ENCODE peak calls at places on chromosomes 2 and 18, in nine cellular contexts. Y, H, Q, I, J, K, T, O and U are unnamed samples. For H3K36me3, the result is how much of the 10 kb centered on the place peaks cover.

GRCh38 chr2:120699292-120699691 is 36.4 kb upstream of the GLI2 start:
- DNase-seq in Y (no peak), H (no peak), Q (no peak), I (no peak), J (no peak), K (no peak), T (no peak), O (no peak), U (no peak)

GRCh38 chr2:105796791-105797190 is 52.1 kb downstream of the NCK2 start:
- DNase-seq in Y (no peak), H (no peak), Q (no peak), I (no peak), J (no peak), K (no peak), T (no peak), O (no peak), U (no peak)

GRCh38 chr2:11945139-11946126 is 199.0 kb downstream of the LPIN1 start:
- DNase-seq in Y (no peak), H (no peak), Q (no peak), I (no peak), J (no peak), K (no peak), T (no peak), O (no peak), U (no peak)

GRCh38 chr2:238899386-238899785 is 51.5 kb downstream of the TWIST2 start:
- DNase-seq in Y (no peak), H (peak), Q (no peak), I (no peak), J (no peak), K (no peak), T (peak), O (no peak), U (no peak)

GRCh38 chr2:189147989-189148388 is 31.6 kb downstream of the COL5A2 start:
- DNase-seq in Y (no peak), H (no peak), Q (no peak), I (no peak), J (no peak), K (no peak), T (no peak), O (no peak), U (no peak)

GRCh38 chr2:28300921-28301341 is 91.7 kb upstream of the FOSL2 start:
- DNase-seq in Y (no peak), H (no peak), Q (no peak), I (no peak), J (no peak), K (no peak), T (no peak), O (no peak), U (no peak)

GRCh38 chr2:85588218-85589044 is 4.2 kb downstream of the VAMP5 start:
- DNase-seq in Y (no peak), H (no peak), Q (no peak), I (no peak), J (no peak), K (no peak), T (no peak), O (no peak), U (no peak)

GRCh38 chr2:151766421-151767153 is 32.3 kb upstream of the NEB start:
- DNase-seq in Y (no peak), H (no peak), Q (no peak), I (peak), J (no peak), K (no peak), T (peak), O (no peak), U (no peak)

GRCh38 chr2:153645640-153646039 is 167.1 kb upstream of the RPRM start:
- DNase-seq in Y (no peak), H (no peak), Q (no peak), I (no peak), J (no peak), K (no peak), T (no peak), O (no peak), U (no peak)
- TF ChIP-seq POLR2A in Y (no peak), H (no peak), Q (no peak), I (no peak), J (no peak), K (no peak), T (no peak), O (no peak), U (no peak)

GRCh38 chr18:7737483-7737882 is 170.4 kb downstream of the PTPRM start:
- DNase-seq in Y (peak), H (no peak), Q (no peak), I (no peak), J (no peak), K (no peak), T (no peak), O (no peak), U (no peak)

GRCh38 chr18:7743256-7743655 is 176.1 kb downstream of the PTPRM start:
- DNase-seq in Y (no peak), H (no peak), Q (no peak), I (no peak), J (no peak), K (no peak), T (no peak), O (no peak), U (no peak)

GRCh38 chr18:7741640-7742039 is 174.5 kb downstream of the PTPRM start:
- DNase-seq in Y (no peak), H (no peak), Q (no peak), I (no peak), J (no peak), K (no peak), T (no peak), O (no peak), U (no peak)

GRCh38 chr18:7735606-7736175 is 168.6 kb downstream of the PTPRM start:
- DNase-seq in Y (no peak), H (no peak), Q (no peak), I (no peak), J (no peak), K (no peak), T (no peak), O (no peak), U (no peak)

GRCh38 chr18:7740815-7741214 is 173.7 kb downstream of the PTPRM start:
- DNase-seq in Y (peak), H (no peak), Q (no peak), I (no peak), J (no peak), K (no peak), T (no peak), O (no peak), U (no peak)
- H3K27ac ChIP-seq in Y (peak), H (no peak), Q (no peak), I (peak), J (peak), K (no peak), T (no peak), O (peak), U (no peak)

GRCh38 chr2:224802407-224802806 is 86.2 kb upstream of the CCDC195 start:
- DNase-seq in Y (no peak), H (no peak), Q (no peak), I (no peak), J (no peak), K (no peak), T (no peak), O (no peak), U (no peak)

GRCh38 chr2:224796695-224797305 is 80.6 kb upstream of the CCDC195 start:
- DNase-seq in Y (no peak), H (no peak), Q (no peak), I (no peak), J (no peak), K (no peak), T (no peak), O (no peak), U (no peak)

GRCh38 chr2:224807153-224807964 is 91.2 kb upstream of the CCDC195 start:
- DNase-seq in Y (no peak), H (no peak), Q (no peak), I (no peak), J (no peak), K (no peak), T (no peak), O (no peak), U (no peak)

DNA sequence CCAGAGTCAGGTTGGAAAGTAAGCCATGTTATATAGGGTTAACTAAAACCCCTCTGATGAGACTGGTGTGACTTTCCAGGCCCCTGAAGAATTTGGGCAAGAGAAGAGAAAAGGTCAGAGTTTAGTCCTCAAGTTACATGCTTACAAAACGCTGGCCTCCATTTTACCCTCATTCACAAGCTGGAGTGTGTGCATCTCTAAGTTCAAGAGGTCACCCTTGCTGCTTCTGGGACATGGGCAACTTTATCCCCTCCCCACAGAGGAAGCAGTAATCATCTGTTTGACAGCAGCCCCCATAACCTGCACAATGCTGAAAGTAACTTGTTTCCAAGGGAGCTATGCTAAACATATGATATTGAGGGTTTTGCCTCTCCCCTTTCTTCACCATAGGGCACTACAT is 85.2 kb upstream of the CCDC195 start:
- DNase-seq in Y (no peak), H (no peak), Q (no peak), I (no peak), J (no peak), K (no peak), T (no peak), O (no peak), U (no peak)
- H3K36me3 ChIP-seq in Y (under half), H (under half), Q (under half), I (under half), J (under half), K (under half), T (half or more), O (under half), U (under half)

GRCh38 chr2:32342811-32343210 is 14.0 kb upstream of the BIRC6 start:
- DNase-seq in Y (no peak), H (no peak), Q (peak), I (peak), J (no peak), K (no peak), T (peak), O (no peak), U (no peak)
- TF ChIP-seq POLR2A in Y (no peak), H (no peak), Q (no peak), I (no peak), J (no peak), K (no peak), T (no peak), O (no peak), U (no peak)

DNA sequence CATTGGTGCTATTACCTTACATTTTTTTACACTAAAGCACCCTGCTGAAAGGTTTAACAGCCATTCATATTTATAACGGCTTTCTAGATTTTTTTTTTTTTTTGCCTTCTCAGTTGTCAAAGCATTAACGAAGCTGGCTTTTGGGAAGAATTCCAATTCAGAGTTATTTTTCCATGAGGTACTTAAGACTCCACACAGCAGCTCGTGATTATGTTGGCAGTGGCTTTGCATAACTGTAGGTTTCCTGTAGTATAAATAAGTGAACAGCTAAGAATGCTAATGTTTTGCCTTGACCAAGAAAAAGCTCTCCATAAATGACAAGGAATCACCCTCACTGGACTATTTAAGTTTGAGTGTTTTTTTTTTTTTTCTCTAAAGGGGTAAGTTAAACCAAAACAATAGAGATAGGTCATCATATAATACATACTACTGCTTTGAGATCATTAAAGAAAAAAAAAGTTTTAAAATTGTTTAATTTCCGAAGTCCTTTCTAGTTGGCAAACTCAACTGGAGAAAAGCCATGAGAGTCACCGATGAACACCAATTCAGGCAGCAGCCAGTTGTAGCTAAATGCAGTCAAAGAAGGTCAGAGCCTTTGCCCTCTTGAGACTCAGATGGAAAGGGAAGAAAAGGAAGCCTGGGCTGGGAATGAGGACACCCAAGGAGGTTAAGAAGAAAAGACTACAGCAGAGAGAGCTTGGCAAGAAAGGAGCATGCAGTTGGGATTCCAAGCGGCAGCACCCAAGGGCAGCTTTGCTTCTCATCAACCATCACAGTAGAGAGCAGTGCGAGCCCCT is 187.4 kb upstream of the NCKAP5 start:
- DNase-seq in Y (peak), H (no peak), Q (no peak), I (peak), J (peak), K (no peak), T (no peak), O (no peak), U (no peak)
- H3K27ac ChIP-seq in Y (peak), H (no peak), Q (peak), I (peak), J (peak), K (no peak), T (no peak), O (no peak), U (no peak)

GRCh38 chr2:216156822-216157221 is 47.7 kb downstream of the XRCC5 start:
- DNase-seq in Y (no peak), H (no peak), Q (no peak), I (no peak), J (no peak), K (peak), T (no peak), O (no peak), U (no peak)
- H3K36me3 ChIP-seq in Y (under half), H (under half), Q (under half), I (half or more), J (under half), K (under half), T (half or more), O (half or more), U (half or more)

GRCh38 chr2:16664052-16664731 is 1.4 kb downstream of the CYRIA start:
- DNase-seq in Y (peak), H (no peak), Q (peak), I (peak), J (no peak), K (peak), T (peak), O (peak), U (peak)

GRCh38 chr2:16666453-16666801 is 793 bp upstream of the CYRIA start:
- DNase-seq in Y (no peak), H (no peak), Q (no peak), I (peak), J (no peak), K (no peak), T (no peak), O (no peak), U (no peak)

GRCh38 chr2:16664809-16665745 is 557 bp downstream of the CYRIA start:
- DNase-seq in Y (peak), H (no peak), Q (no peak), I (no peak), J (no peak), K (no peak), T (peak), O (no peak), U (peak)

GRCh38 chr2:16663121-16663905 is 2.3 kb downstream of the CYRIA start:
- DNase-seq in Y (peak), H (no peak), Q (no peak), I (peak), J (no peak), K (no peak), T (no peak), O (no peak), U (no peak)

DNA sequence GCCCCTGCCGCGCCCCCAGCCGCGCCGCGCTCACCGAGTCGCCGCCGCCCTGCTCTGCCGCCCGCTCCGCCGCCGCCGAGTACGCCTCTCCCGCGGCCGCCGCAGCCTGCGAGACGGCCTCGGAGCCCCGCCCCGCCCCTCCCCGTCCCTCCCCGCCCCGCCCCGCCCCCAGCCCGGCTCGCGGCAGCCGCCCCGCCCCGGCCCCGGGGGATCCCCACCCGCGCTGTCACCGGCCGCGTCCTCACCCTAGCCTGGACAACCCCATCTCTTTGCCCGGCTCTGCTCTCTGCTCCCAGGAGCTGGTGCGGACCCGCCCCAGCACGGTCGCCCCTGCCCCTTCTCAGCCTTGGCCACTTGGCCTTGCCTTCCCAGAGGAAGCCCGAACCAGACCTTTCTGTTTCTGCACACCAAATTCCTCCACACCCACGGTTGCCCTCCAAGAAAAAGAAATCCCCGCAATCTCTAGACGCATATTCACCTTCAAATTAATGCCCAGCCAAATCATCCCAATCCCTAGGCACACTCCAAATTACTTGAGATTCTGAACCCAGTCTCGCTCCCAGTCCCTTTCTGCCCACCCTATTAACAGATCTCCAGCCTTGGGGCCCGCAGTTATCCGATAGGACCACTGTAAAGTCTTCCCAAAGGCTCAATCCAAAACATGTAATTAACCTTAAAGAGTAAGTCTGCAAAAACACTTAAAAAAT is at the start of gene CYRIA:
- DNase-seq in Y (peak), H (peak), Q (peak), I (peak), J (no peak), K (peak), T (peak), O (peak), U (peak)
- TF ChIP-seq POLR2A in Y (peak), H (no peak), Q (no peak), I (no peak), J (no peak), K (no peak), T (no peak), O (no peak), U (no peak)